ENCODE peak calls at places on chromosomes 7 and 10, in seven cellular contexts. X is HFFc6, O is left ventricle myocardium inferior, L is posterior cingulate gyrus, C is D341Med, F is uterus, D is astrocyte of the cerebellum. E is an unnamed sample.

GRCh38 chr10:45179716-45180115 is 135.7 kb downstream of the OR13A1 start:
- DNase-seq in X (no peak), O (no peak), L (peak), C (no peak), F (no peak), D (peak), E (no peak)

GRCh38 chr7:45643630-45644029 is 69.5 kb downstream of the ADCY1 start:
- DNase-seq in X (no peak), O (no peak), L (no peak), C (peak), F (no peak), D (no peak), E (no peak)

GRCh38 chr7:143876218-143876617 is 25.8 kb downstream of the TCAF1 start:
- DNase-seq in X (no peak), O (no peak), L (peak), C (no peak), F (no peak), D (no peak), E (no peak)

GRCh38 chr7:8065356-8065813 is 96.8 kb downstream of the GLCCI1 start:
- DNase-seq in X (peak), O (no peak), L (no peak), C (no peak), F (no peak), D (peak), E (no peak)

GRCh38 chr10:123139521-123140163 is 3.9 kb downstream of the HMX3 start:
- DNase-seq in X (no peak), O (no peak), L (no peak), C (no peak), F (no peak), D (no peak), E (peak)

GRCh38 chr10:100934084-100934659 is 21.4 kb downstream of the SLF2 start:
- DNase-seq in X (no peak), O (no peak), L (no peak), C (no peak), F (no peak), D (no peak), E (no peak)

GRCh38 chr10:130807721-130808120 is 503.8 kb downstream of the TCERG1L start:
- DNase-seq in X (no peak), O (no peak), L (no peak), C (no peak), F (no peak), D (no peak), E (peak)

GRCh38 chr7:15555385-15555859 is 6.4 kb downstream of the AGMO start:
- DNase-seq in X (peak), O (no peak), L (no peak), C (no peak), F (no peak), D (no peak), E (no peak)

GRCh38 chr10:323651-324293 is 188.5 kb downstream of the ZMYND11 start:
- DNase-seq in X (peak), O (peak), L (peak), C (no peak), F (peak), D (peak), E (no peak)

E was measured in NCI-H82.